ENCODE peak calls at places on chromosomes 7 and 10, in four cellular contexts. One of them, this sample, is unnamed.

GRCh38 chr10:5283305-5284158 is 81.2 kb upstream of the UCN3 start:
- DNase-seq in T-cell: peak
- DNase-seq in germinal center: peak
- DNase-seq in astrocyte of the spinal cord: peak
- DNase-seq in this sample: peak

GRCh38 chr10:3525832-3526449 is 259.1 kb downstream of the KLF6 start:
- DNase-seq in T-cell: no peak
- DNase-seq in germinal center: no peak
- DNase-seq in astrocyte of the spinal cord: peak
- DNase-seq in this sample: peak

GRCh38 chr10:73893386-73893785 is 17.5 kb upstream of the PLAU start:
- DNase-seq in T-cell: no peak
- DNase-seq in germinal center: no peak
- DNase-seq in astrocyte of the spinal cord: no peak
- DNase-seq in this sample: no peak

GRCh38 chr10:92064506-92064905 is 140.9 kb downstream of the BTAF1 start:
- DNase-seq in T-cell: no peak
- DNase-seq in germinal center: no peak
- DNase-seq in astrocyte of the spinal cord: no peak
- DNase-seq in this sample: no peak

GRCh38 chr10:78981970-78982281 is 86.8 kb upstream of the ZMIZ1 start:
- DNase-seq in T-cell: no peak
- DNase-seq in germinal center: no peak
- DNase-seq in astrocyte of the spinal cord: no peak
- DNase-seq in this sample: no peak

GRCh38 chr7:21953766-21954165 is 8.1 kb upstream of the CDCA7L start:
- DNase-seq in T-cell: no peak
- DNase-seq in germinal center: no peak
- DNase-seq in astrocyte of the spinal cord: no peak
- DNase-seq in this sample: no peak

GRCh38 chr7:155002411-155003214 is at the start of gene PAXIP1:
- DNase-seq in T-cell: peak
- DNase-seq in germinal center: peak
- DNase-seq in astrocyte of the spinal cord: peak
- DNase-seq in this sample: peak

GRCh38 chr7:123580406-123581161 is 21.0 kb upstream of the ASB15 start:
- DNase-seq in T-cell: no peak
- DNase-seq in germinal center: peak
- DNase-seq in astrocyte of the spinal cord: peak
- DNase-seq in this sample: peak

GRCh38 chr10:74922921-74923320 is 96.5 kb downstream of the KAT6B start:
- DNase-seq in T-cell: no peak
- DNase-seq in germinal center: no peak
- DNase-seq in astrocyte of the spinal cord: peak
- DNase-seq in this sample: peak

GRCh38 chr10:7102084-7102483 is 308.8 kb downstream of the SFMBT2 start:
- DNase-seq in T-cell: no peak
- DNase-seq in germinal center: no peak
- DNase-seq in astrocyte of the spinal cord: no peak
- DNase-seq in this sample: no peak

GRCh38 chr7:141073173-141073640 is 657 bp upstream of the TMEM178B start:
- DNase-seq in T-cell: no peak
- DNase-seq in germinal center: peak
- DNase-seq in astrocyte of the spinal cord: peak
- DNase-seq in this sample: peak

GRCh38 chr7:135774284-135774683 is 25.7 kb upstream of the FAM180A start:
- DNase-seq in T-cell: no peak
- DNase-seq in germinal center: no peak
- DNase-seq in astrocyte of the spinal cord: peak
- DNase-seq in this sample: peak

GRCh38 chr10:12819071-12819470 is 182.4 kb downstream of the CCDC3 start:
- DNase-seq in T-cell: no peak
- DNase-seq in germinal center: no peak
- DNase-seq in astrocyte of the spinal cord: no peak
- DNase-seq in this sample: peak

GRCh38 chr10:27815261-27815660 is 69.6 kb upstream of the MKX start:
- DNase-seq in T-cell: no peak
- DNase-seq in germinal center: no peak
- DNase-seq in astrocyte of the spinal cord: no peak
- DNase-seq in this sample: no peak

GRCh38 chr7:4174884-4175283 is 507.2 kb upstream of the FOXK1 start:
- DNase-seq in T-cell: no peak
- DNase-seq in germinal center: no peak
- DNase-seq in astrocyte of the spinal cord: no peak
- DNase-seq in this sample: no peak

GRCh38 chr7:81399461-81399860 is 370.4 kb downstream of the HGF start:
- DNase-seq in T-cell: no peak
- DNase-seq in germinal center: no peak
- DNase-seq in astrocyte of the spinal cord: no peak
- DNase-seq in this sample: no peak

GRCh38 chr7:44195901-44196300 is 4.9 kb upstream of the YKT6 start:
- DNase-seq in T-cell: no peak
- DNase-seq in germinal center: no peak
- DNase-seq in astrocyte of the spinal cord: no peak
- DNase-seq in this sample: no peak

GRCh38 chr10:124120410-124121061 is 27.1 kb upstream of the CHST15 start:
- DNase-seq in T-cell: no peak
- DNase-seq in germinal center: no peak
- DNase-seq in astrocyte of the spinal cord: no peak
- DNase-seq in this sample: no peak

GRCh38 chr7:30470163-30470770 is 8.3 kb downstream of the NOD1 start:
- DNase-seq in T-cell: no peak
- DNase-seq in germinal center: no peak
- DNase-seq in astrocyte of the spinal cord: peak
- DNase-seq in this sample: peak

GRCh38 chr7:130529417-130529816 is 37.5 kb downstream of the MEST start:
- DNase-seq in T-cell: no peak
- DNase-seq in germinal center: no peak
- DNase-seq in astrocyte of the spinal cord: no peak
- DNase-seq in this sample: no peak

GRCh38 chr7:20482071-20482470 is 133.4 kb upstream of the ABCB5 start:
- DNase-seq in T-cell: no peak
- DNase-seq in germinal center: no peak
- DNase-seq in astrocyte of the spinal cord: peak
- DNase-seq in this sample: no peak

GRCh38 chr7:45183711-45184210 is 26.2 kb downstream of the RAMP3 start:
- DNase-seq in T-cell: no peak
- DNase-seq in germinal center: no peak
- DNase-seq in astrocyte of the spinal cord: no peak
- DNase-seq in this sample: no peak

GRCh38 chr7:82166666-82167065 is 276.9 kb downstream of the CACNA2D1 start:
- DNase-seq in T-cell: no peak
- DNase-seq in germinal center: no peak
- DNase-seq in astrocyte of the spinal cord: no peak
- DNase-seq in this sample: no peak

GRCh38 chr7:37452346-37452745 is 3.7 kb upstream of the ELMO1 start:
- DNase-seq in T-cell: no peak
- DNase-seq in germinal center: no peak
- DNase-seq in astrocyte of the spinal cord: no peak
- DNase-seq in this sample: no peak

GRCh38 chr10:89296227-89296648 is 5.6 kb upstream of the IFIT2 start:
- DNase-seq in T-cell: no peak
- DNase-seq in germinal center: no peak
- DNase-seq in astrocyte of the spinal cord: no peak
- DNase-seq in this sample: no peak

GRCh38 chr10:123721441-123722049 is 55.4 kb downstream of the GPR26 start:
- DNase-seq in T-cell: no peak
- DNase-seq in germinal center: no peak
- DNase-seq in astrocyte of the spinal cord: no peak
- DNase-seq in this sample: no peak

GRCh38 chr7:24854866-24855265 is 97.6 kb upstream of the GSDME start:
- DNase-seq in T-cell: no peak
- DNase-seq in germinal center: no peak
- DNase-seq in astrocyte of the spinal cord: no peak
- DNase-seq in this sample: no peak

GRCh38 chr7:33040803-33041516 is 21.6 kb downstream of the NT5C3A start:
- DNase-seq in T-cell: peak
- DNase-seq in germinal center: peak
- DNase-seq in astrocyte of the spinal cord: no peak
- DNase-seq in this sample: peak

GRCh38 chr10:126569513-126570447 is 100.7 kb downstream of the C10orf90 start:
- DNase-seq in T-cell: no peak
- DNase-seq in germinal center: no peak
- DNase-seq in astrocyte of the spinal cord: peak
- DNase-seq in this sample: no peak

GRCh38 chr10:26503911-26504310 is 65.8 kb downstream of the APBB1IP start:
- DNase-seq in T-cell: peak
- DNase-seq in germinal center: no peak
- DNase-seq in astrocyte of the spinal cord: no peak
- DNase-seq in this sample: no peak

GRCh38 chr10:109892885-109893284 is 30.4 kb downstream of the XPNPEP1 start:
- DNase-seq in T-cell: no peak
- DNase-seq in germinal center: no peak
- DNase-seq in astrocyte of the spinal cord: peak
- DNase-seq in this sample: no peak

This sample was measured in endothelial cell of umbilical vein.